ENCODE peak calls at places on chromosomes 7 and 10, in six cellular contexts. T is gastrocnemius medialis, K is NB4, H is transverse colon, E is left ventricle myocardium superior, Q is ureter. N is an unnamed sample.

GRCh38 chr7:107037866-107038598 is 6.5 kb upstream of the PRKAR2B start:
- DNase-seq in T (no peak), K (no peak), H (no peak), E (no peak), Q (no peak), N (no peak)

GRCh38 chr7:110522751-110523200 is 568.2 kb upstream of the LRRN3 start:
- DNase-seq in T (no peak), K (no peak), H (no peak), E (no peak), Q (no peak), N (no peak)

GRCh38 chr10:99375444-99375843 is 46.3 kb downstream of the CNNM1 start:
- DNase-seq in T (no peak), K (no peak), H (no peak), E (no peak), Q (no peak), N (no peak)

GRCh38 chr7:32378991-32379390 is 111.2 kb downstream of the LSM5 start:
- DNase-seq in T (no peak), K (no peak), H (no peak), E (no peak), Q (no peak), N (no peak)

GRCh38 chr7:99386584-99387238 is 12.2 kb downstream of the ARPC1B start:
- DNase-seq in T (no peak), K (peak; percentile 83), H (no peak), E (no peak), Q (no peak), N (no peak)

GRCh38 chr7:1720325-1720724 is 50.2 kb downstream of the ELFN1 start:
- DNase-seq in T (no peak), K (no peak), H (no peak), E (no peak), Q (no peak), N (no peak)

GRCh38 chr7:53151496-53151895 is 116.1 kb downstream of the POM121L12 start:
- DNase-seq in T (no peak), K (no peak), H (no peak), E (no peak), Q (no peak), N (no peak)

GRCh38 chr10:43958071-43958432 is 309.4 kb upstream of the ZNF32 start:
- DNase-seq in T (no peak), K (no peak), H (no peak), E (no peak), Q (peak; percentile 49), N (no peak)

GRCh38 chr10:91820144-91820543 is 21.9 kb downstream of the TNKS2 start:
- DNase-seq in T (no peak), K (no peak), H (no peak), E (no peak), Q (no peak), N (no peak)

GRCh38 chr7:96959135-96959534 is 46.2 kb upstream of the DLX6 start:
- DNase-seq in T (no peak), K (no peak), H (no peak), E (no peak), Q (no peak), N (no peak)

GRCh38 chr7:123782071-123782798 is 33.4 kb upstream of the WASL start:
- DNase-seq in T (no peak), K (no peak), H (no peak), E (no peak), Q (no peak), N (no peak)

GRCh38 chr7:8443871-8444756 is 10.7 kb downstream of the NXPH1 start:
- DNase-seq in T (no peak), K (no peak), H (no peak), E (no peak), Q (no peak), N (no peak)

GRCh38 chr7:102248456-102249395 is 37.9 kb upstream of the SH2B2 start:
- DNase-seq in T (no peak), K (no peak), H (no peak), E (no peak), Q (no peak), N (no peak)

GRCh38 chr7:27210441-27211083 is 10.7 kb upstream of the HOXA13 start:
- DNase-seq in T (no peak), K (peak; percentile 52), H (peak; percentile 82), E (peak; percentile 63), Q (no peak), N (peak; percentile 41)

GRCh38 chr10:30786131-30786530 is 156.6 kb upstream of the LYZL2 start:
- DNase-seq in T (no peak), K (peak; percentile 10), H (no peak), E (no peak), Q (no peak), N (peak; percentile 21)

GRCh38 chr10:122587099-122587725 is 26.7 kb downstream of the DMBT1 start:
- DNase-seq in T (no peak), K (no peak), H (no peak), E (no peak), Q (no peak), N (peak; percentile 21)

GRCh38 chr7:98078197-98078870 is 28.3 kb upstream of the LMTK2 start:
- DNase-seq in T (no peak), K (no peak), H (no peak), E (no peak), Q (no peak), N (no peak)

GRCh38 chr7:123601530-123601929 is at the start of gene ASB15:
- DNase-seq in T (peak; percentile 81), K (no peak), H (no peak), E (no peak), Q (no peak), N (no peak)

GRCh38 chr7:41847171-41847570 is 144.3 kb upstream of the INHBA start:
- DNase-seq in T (no peak), K (no peak), H (no peak), E (no peak), Q (no peak), N (no peak)

GRCh38 chr10:454860-455259 is 234.6 kb downstream of the DIP2C start:
- DNase-seq in T (peak; percentile 38), K (no peak), H (no peak), E (peak; percentile 53), Q (no peak), N (peak; percentile 57)

GRCh38 chr10:132229834-132230556 is 43.2 kb downstream of the DPYSL4 start:
- DNase-seq in T (no peak), K (no peak), H (peak; percentile 22), E (no peak), Q (no peak), N (no peak)

GRCh38 chr7:1247527-1248041 is 14.9 kb downstream of the UNCX start:
- DNase-seq in T (no peak), K (peak; percentile 68), H (no peak), E (peak; percentile 27), Q (no peak), N (no peak)

GRCh38 chr10:89662596-89662995 is 17.6 kb upstream of the PANK1 start:
- DNase-seq in T (no peak), K (no peak), H (no peak), E (no peak), Q (no peak), N (no peak)

GRCh38 chr7:76063114-76063513 is 15.2 kb downstream of the MDH2 start:
- DNase-seq in T (no peak), K (no peak), H (no peak), E (no peak), Q (no peak), N (no peak)

GRCh38 chr7:79452495-79453265 is 787 bp downstream of the MAGI2 start:
- DNase-seq in T (no peak), K (no peak), H (no peak), E (peak; percentile 43), Q (peak; percentile 45), N (peak; percentile 37)